ENCODE peak calls at places on chromosomes 16 and 17, in four cellular contexts. K is stimulated activated CD4-positive, alpha-beta T cell treated with anti-CD3 and anti-CD28 coated beads, Interleukin-4, amount 100 ng/mL, for 4 hours; B is GM12891; N is G401. O is an unnamed sample.

GRCh38 chr16:1435921-1436697 is 5.2 kb downstream of the PERCC1 start:
- DNase-seq in K (no peak), B (no peak), N (no peak), O (no peak)

GRCh38 chr16:78629173-78629572 is 529.7 kb downstream of the WWOX start:
- DNase-seq in K (no peak), N (no peak), B (no peak), O (no peak)

GRCh38 chr17:58318627-58319180 is 9.9 kb downstream of the TSPOAP1 start:
- DNase-seq in K (no peak), N (no peak), B (no peak), O (peak; percentile 6)

GRCh38 chr16:66529475-66529874 is 20.4 kb downstream of the TK2 start:
- DNase-seq in K (no peak), B (no peak), N (no peak), O (no peak)

GRCh38 chr16:4624827-4625616 is 396 bp downstream of the MGRN1 start:
- DNase-seq in K (peak; percentile 66), B (peak; percentile 73), N (no peak), O (peak; percentile 81)

GRCh38 chr16:66511615-66512500 is 38.1 kb downstream of the TK2 start:
- DNase-seq in K (no peak), B (no peak), N (peak; percentile 63), O (no peak)

GRCh38 chr17:40852378-40852777 is 14.6 kb downstream of the KRT12 start:
- DNase-seq in K (no peak), N (no peak), B (no peak), O (no peak)

GRCh38 chr16:55488306-55488705 is 9.3 kb downstream of the MMP2 start:
- DNase-seq in N (no peak), B (no peak), K (no peak), O (no peak)

GRCh38 chr17:40122944-40123810 is 1.4 kb downstream of the MSL1 start:
- DNase-seq in N (peak; percentile 73), K (peak; percentile 56), B (peak; percentile 51), O (peak; percentile 49)

GRCh38 chr17:75684249-75684648 is 17.1 kb downstream of the SAP30BP start:
- DNase-seq in B (no peak), N (no peak), K (no peak), O (no peak)

GRCh38 chr17:38872671-38873385 is 3.0 kb downstream of the LASP1 start:
- DNase-seq in K (no peak), N (no peak), B (no peak), O (no peak)

GRCh38 chr17:6491071-6491700 is 46.9 kb downstream of the PIMREG start:
- DNase-seq in N (no peak), B (no peak), K (no peak), O (no peak)

GRCh38 chr16:54923055-54923473 is 7.6 kb upstream of the IRX5 start:
- DNase-seq in K (no peak), B (no peak), N (no peak), O (no peak)

O was measured in GM12892.